ENCODE peak calls at places on chromosomes 12 and 14, in ten cellular contexts. D, C, H, Z, R, J, T, P, O and W are unnamed samples.

GRCh38 chr14:76396714-76397187 is 20.8 kb downstream of the ESRRB start:
- DNase-seq in D (no peak), C (no peak), H (no peak), Z (no peak), R (no peak), J (no peak), T (no peak), P (no peak), O (no peak), W (no peak)

GRCh38 chr14:91415794-91416743 is 1.6 kb downstream of the CCDC88C start:
- DNase-seq in D (no peak), C (no peak), H (no peak), Z (no peak), R (peak; percentile 70), J (no peak), T (no peak), P (peak; percentile 30), O (no peak), W (no peak)

GRCh38 chr12:113135178-113136127 is at the start of gene RASAL1:
- DNase-seq in D (no peak), C (peak; percentile 46), H (peak; percentile 51), Z (peak; percentile 49), R (peak; percentile 44), J (peak; percentile 39), T (no peak), P (peak; percentile 94), O (no peak), W (no peak)

GRCh38 chr12:82671673-82672195 is 15.0 kb upstream of the TMTC2 start:
- DNase-seq in D (no peak), C (no peak), H (no peak), Z (no peak), R (peak; percentile 66), J (no peak), T (no peak), P (no peak), O (no peak), W (no peak)

GRCh38 chr14:58812050-58812690 is 174.4 kb downstream of the DACT1 start:
- DNase-seq in D (no peak), C (no peak), H (no peak), Z (no peak), R (no peak), J (no peak), T (no peak), P (no peak), O (no peak), W (no peak)

GRCh38 chr14:22973217-22974032 is 8.9 kb downstream of the AJUBA start:
- DNase-seq in D (peak; percentile 81), C (no peak), H (peak; percentile 40), Z (peak; percentile 49), R (peak; percentile 87), J (no peak), T (peak; percentile 82), P (no peak), O (peak; percentile 78), W (peak; percentile 66)

GRCh38 chr12:851913-852312 is 97.6 kb downstream of the RAD52 start:
- DNase-seq in D (peak; percentile 77), C (no peak), H (no peak), Z (no peak), R (peak; percentile 73), J (no peak), T (peak; percentile 83), P (no peak), O (peak; percentile 83), W (peak; percentile 74)

GRCh38 chr12:104567832-104568490 is 111.2 kb downstream of the CHST11 start:
- DNase-seq in D (peak; percentile 23), C (no peak), H (peak; percentile 21), Z (no peak), R (no peak), J (no peak), T (peak; percentile 19), P (no peak), O (no peak), W (no peak)

GRCh38 chr14:81927069-81927468 is 393.4 kb upstream of the SEL1L start:
- DNase-seq in D (peak; percentile 3), C (no peak), H (no peak), Z (no peak), R (no peak), J (no peak), T (no peak), P (no peak), O (no peak), W (no peak)

GRCh38 chr12:1445807-1446206 is 148.6 kb downstream of the FBXL14 start:
- DNase-seq in D (no peak), C (no peak), H (no peak), Z (no peak), R (no peak), J (no peak), T (no peak), P (no peak), O (no peak), W (no peak)

GRCh38 chr14:61585598-61586538 is 109.4 kb upstream of the HIF1A start:
- DNase-seq in D (peak; percentile 87), C (no peak), H (no peak), Z (no peak), R (peak; percentile 79), J (no peak), T (peak; percentile 81), P (no peak), O (peak; percentile 83), W (peak; percentile 83)

GRCh38 chr14:30525833-30526232 is 33.1 kb upstream of the G2E3 start:
- DNase-seq in D (peak; percentile 3), C (no peak), H (no peak), Z (no peak), R (peak; percentile 6), J (no peak), T (no peak), P (no peak), O (peak; percentile 12), W (peak; percentile 5)

GRCh38 chr14:102819790-102820330 is 42.6 kb downstream of the TRAF3 start:
- DNase-seq in D (no peak), C (no peak), H (peak; percentile 39), Z (no peak), R (no peak), J (no peak), T (peak; percentile 19), P (no peak), O (no peak), W (no peak)

GRCh38 chr12:1933342-1933992 is 15.0 kb upstream of the CACNA2D4 start:
- DNase-seq in D (no peak), C (no peak), H (no peak), Z (no peak), R (no peak), J (no peak), T (no peak), P (no peak), O (peak; percentile 10), W (no peak)

GRCh38 chr12:47032644-47033043 is 46.8 kb upstream of the PCED1B start:
- DNase-seq in D (peak; percentile 85), C (no peak), H (no peak), Z (no peak), R (peak; percentile 78), J (no peak), T (peak; percentile 87), P (peak; percentile 25), O (peak; percentile 77), W (peak; percentile 64)

GRCh38 chr12:64103821-64104220 is 118.3 kb downstream of the KICS2 start:
- DNase-seq in D (no peak), C (no peak), H (no peak), Z (no peak), R (peak; percentile 53), J (no peak), T (no peak), P (no peak), O (no peak), W (peak; percentile 33)

GRCh38 chr14:75183225-75183624 is 6.8 kb upstream of the TMED10 start:
- DNase-seq in D (no peak), C (no peak), H (no peak), Z (no peak), R (no peak), J (no peak), T (no peak), P (no peak), O (no peak), W (no peak)

GRCh38 chr14:95318399-95318834 is 1.3 kb downstream of the CLMN start:
- DNase-seq in D (no peak), C (no peak), H (no peak), Z (no peak), R (no peak), J (no peak), T (no peak), P (no peak), O (no peak), W (no peak)

GRCh38 chr14:95787941-95788340 is 74.0 kb upstream of the TCL1A start:
- DNase-seq in D (no peak), C (no peak), H (no peak), Z (no peak), R (no peak), J (no peak), T (no peak), P (no peak), O (no peak), W (no peak)

GRCh38 chr12:74538491-74539258 is 1.0 kb downstream of the ATXN7L3B start:
- DNase-seq in D (peak; percentile 12), C (no peak), H (no peak), Z (no peak), R (peak; percentile 26), J (no peak), T (no peak), P (peak; percentile 4), O (peak; percentile 33), W (no peak)

GRCh38 chr12:80025638-80026037 is 73.7 kb upstream of the OTOGL start:
- DNase-seq in D (no peak), C (no peak), H (no peak), Z (no peak), R (no peak), J (no peak), T (no peak), P (no peak), O (no peak), W (no peak)

GRCh38 chr12:84079621-84080020 is 833.0 kb downstream of the SLC6A15 start:
- DNase-seq in D (no peak), C (no peak), H (no peak), Z (no peak), R (peak; percentile 17), J (no peak), T (no peak), P (no peak), O (peak; percentile 1), W (no peak)

GRCh38 chr12:57128519-57129247 is 400 bp downstream of the LRP1 start:
- DNase-seq in D (no peak), C (no peak), H (no peak), Z (peak; percentile 64), R (no peak), J (no peak), T (no peak), P (no peak), O (no peak), W (no peak)

GRCh38 chr14:54567634-54568561 is 970 bp downstream of the SAMD4A start:
- DNase-seq in D (peak; percentile 64), C (peak; percentile 69), H (peak; percentile 28), Z (peak; percentile 67), R (peak; percentile 73), J (peak; percentile 17), T (peak; percentile 62), P (peak; percentile 13), O (peak; percentile 57), W (peak; percentile 40)

GRCh38 chr12:15155271-15155670 is 65.9 kb downstream of the RERG start:
- DNase-seq in D (no peak), C (no peak), H (no peak), Z (no peak), R (no peak), J (no peak), T (no peak), P (peak; percentile 66), O (no peak), W (peak; percentile 12)

GRCh38 chr12:42039146-42039545 is 105.5 kb downstream of the GXYLT1 start:
- DNase-seq in D (peak; percentile 57), C (no peak), H (no peak), Z (no peak), R (peak; percentile 67), J (no peak), T (peak; percentile 58), P (no peak), O (peak; percentile 63), W (peak; percentile 57)

GRCh38 chr12:58596381-58596780 is 323.9 kb downstream of the LRIG3 start:
- DNase-seq in D (no peak), C (no peak), H (no peak), Z (no peak), R (peak; percentile 82), J (no peak), T (no peak), P (no peak), O (peak; percentile 46), W (no peak)

GRCh38 chr12:19575307-19576243 is 136.3 kb downstream of the AEBP2 start:
- DNase-seq in D (peak; percentile 82), C (peak; percentile 47), H (no peak), Z (no peak), R (peak; percentile 55), J (no peak), T (peak; percentile 87), P (peak; percentile 93), O (peak; percentile 80), W (peak; percentile 66)